ENCODE peak calls at places on chromosomes 3 and 15, in six cellular contexts. U, L, R, I, N and O are unnamed samples.

GRCh38 chr15:37094542-37095196 is 5.7 kb downstream of the MEIS2 start:
- DNase-seq in N (no peak), L (no peak), R (peak; percentile 16), U (peak; percentile 41), I (no peak), O (no peak)

GRCh38 chr15:69080203-69080957 is 65.9 kb downstream of the NOX5 start:
- DNase-seq in U (peak; percentile 63), I (no peak), R (no peak), L (no peak), N (no peak), O (peak; percentile 81)

GRCh38 chr3:128353991-128354687 is 112.6 kb downstream of the DNAJB8 start:
- DNase-seq in N (no peak), L (no peak), I (no peak), U (peak; percentile 48), R (no peak), O (peak; percentile 29)

GRCh38 chr15:94070341-94071275 is 160.8 kb upstream of the MCTP2 start:
- DNase-seq in U (no peak), R (peak; percentile 48), N (no peak), I (no peak), L (no peak), O (no peak)

GRCh38 chr3:164306042-164306441 is 772.3 kb downstream of the SI start:
- DNase-seq in I (no peak), R (no peak), N (no peak), L (no peak), U (no peak), O (no peak)

GRCh38 chr3:184635126-184635525 is 73.5 kb downstream of the EPHB3 start:
- DNase-seq in R (no peak), L (no peak), I (no peak), N (no peak), U (no peak), O (no peak)

GRCh38 chr15:37789881-37790280 is 144.6 kb upstream of the TMCO5A start:
- DNase-seq in R (peak; percentile 83), I (no peak), L (no peak), N (no peak), U (peak; percentile 73), O (no peak)

GRCh38 chr3:121894191-121894990 is at the start of gene SLC15A2:
- DNase-seq in L (no peak), N (peak; percentile 64), R (no peak), I (no peak), U (peak; percentile 24), O (peak; percentile 13)

GRCh38 chr15:82231842-82232241 is 30.7 kb downstream of the EFL1 start:
- DNase-seq in L (no peak), I (no peak), U (no peak), N (no peak), R (no peak), O (no peak)